ENCODE peak calls at places on chromosomes 16 and 17, in six cellular contexts. Y, N, T, S, O and F are unnamed samples.

GRCh38 chr17:28788100-28788499 is 44.3 kb downstream of the TRAF4 start:
- DNase-seq in Y (no peak), O (no peak), T (no peak), N (no peak), S (no peak), F (no peak)

GRCh38 chr16:79902351-79902750 is 301.8 kb upstream of the MAF start:
- DNase-seq in S (no peak), T (no peak), O (no peak), Y (peak), N (no peak), F (no peak)

GRCh38 chr17:42362245-42362961 is 25.8 kb downstream of the STAT3 start:
- DNase-seq in S (no peak), T (no peak), N (no peak), O (no peak), Y (no peak), F (no peak)

GRCh38 chr17:50935201-50936124 is 69.3 kb upstream of the TOB1 start:
- DNase-seq in S (peak), T (no peak), Y (no peak), O (no peak), N (no peak), F (peak)

GRCh38 chr16:67847064-67847861 is at the start of gene CENPT:
- DNase-seq in Y (peak), S (peak), N (peak), O (no peak), T (no peak), F (peak)

GRCh38 chr16:7443966-7444365 is 111.3 kb downstream of the RBFOX1 start:
- DNase-seq in O (no peak), N (no peak), T (no peak), Y (no peak), S (no peak), F (no peak)

GRCh38 chr17:74935585-74936469 is at the start of gene OTOP3:
- DNase-seq in S (no peak), N (no peak), O (no peak), T (no peak), Y (no peak), F (no peak)

GRCh38 chr16:72990003-72990521 is 57.9 kb downstream of the ZFHX3 start:
- DNase-seq in T (peak), Y (peak), N (peak), O (no peak), S (peak), F (peak)

GRCh38 chr17:37359682-37360188 is 16.1 kb upstream of the C17orf78 start:
- DNase-seq in S (no peak), T (no peak), O (no peak), N (no peak), Y (peak), F (peak)

GRCh38 chr17:27396941-27397340 is 59.3 kb upstream of the KSR1 start:
- DNase-seq in Y (no peak), O (no peak), N (no peak), T (peak), S (no peak), F (peak)